ENCODE peak calls at places on chromosomes 11 and 22, in nine cellular contexts. E is GM23338; L is heart left ventricle; H is PC-3; A is foreskin keratinocyte; F is CD4-positive, CD25-positive, alpha-beta regulatory T cell; I is OCI-LY7; D is tibial artery; T is CD8-positive, alpha-beta T cell. Z is an unnamed sample.

GRCh38 chr22:19011075-19011474 is 75.0 kb upstream of the PRODH start:
- DNase-seq in L (no peak), H (peak; percentile 48), D (no peak), F (no peak), I (no peak), E (no peak), T (no peak), A (no peak), Z (no peak)

GRCh38 chr11:70305501-70305900 is 35.0 kb downstream of the PPFIA1 start:
- DNase-seq in F (no peak), I (no peak), D (no peak), H (peak; percentile 69), T (no peak), E (no peak), L (no peak), A (no peak), Z (no peak)

GRCh38 chr22:50268655-50269113 is 1.5 kb downstream of the MAPK11 start:
- DNase-seq in F (no peak), I (no peak), T (no peak), H (no peak), L (no peak), E (no peak), D (no peak), A (no peak), Z (no peak)

GRCh38 chr22:20970939-20971657 is 4.0 kb downstream of the AIFM3 start:
- DNase-seq in T (no peak), L (no peak), A (no peak), D (no peak), I (no peak), F (no peak), H (no peak), E (no peak), Z (no peak)

GRCh38 chr11:135074397-135074998 is 662.5 kb upstream of the B3GAT1 start:
- DNase-seq in I (no peak), E (peak; percentile 38), D (no peak), F (no peak), A (no peak), H (peak; percentile 16), L (no peak), T (no peak), Z (no peak)

GRCh38 chr11:43532046-43532445 is 148.5 kb upstream of the HSD17B12 start:
- DNase-seq in T (no peak), E (no peak), L (no peak), H (no peak), A (no peak), D (no peak), I (no peak), F (no peak), Z (no peak)

GRCh38 chr11:100748153-100748552 is 61.1 kb downstream of the ARHGAP42 start:
- DNase-seq in A (no peak), D (no peak), I (no peak), E (no peak), F (no peak), T (no peak), L (no peak), H (no peak), Z (no peak)

GRCh38 chr11:101126551-101127347 is 2.9 kb downstream of the PGR start:
- DNase-seq in F (no peak), A (no peak), L (peak; percentile 46), T (no peak), D (peak; percentile 83), I (no peak), H (no peak), E (peak; percentile 59), Z (no peak)

GRCh38 chr11:13765886-13766285 is 97.4 kb downstream of the FAR1 start:
- DNase-seq in D (no peak), A (no peak), I (no peak), T (no peak), E (no peak), H (no peak), L (no peak), F (no peak), Z (no peak)

GRCh38 chr11:19441752-19442553 is 201.2 kb upstream of the E2F8 start:
- DNase-seq in E (no peak), I (peak; percentile 49), F (no peak), D (no peak), T (no peak), L (peak; percentile 19), H (peak; percentile 95), A (peak; percentile 97), Z (peak; percentile 97)

GRCh38 chr11:47941907-47942558 is 38.3 kb upstream of the PTPRJ start:
- DNase-seq in I (no peak), A (no peak), F (no peak), T (no peak), L (peak; percentile 10), D (no peak), H (no peak), E (peak; percentile 26), Z (no peak)

GRCh38 chr11:772429-773390 is 4.6 kb downstream of the GATD1 start:
- DNase-seq in T (no peak), D (no peak), L (no peak), E (no peak), I (no peak), A (no peak), H (no peak), F (no peak), Z (no peak)

GRCh38 chr22:39439170-39439569 is 17.6 kb upstream of the MGAT3 start:
- DNase-seq in F (no peak), H (peak; percentile 58), L (no peak), E (no peak), T (no peak), I (no peak), D (no peak), A (peak; percentile 19), Z (no peak)

GRCh38 chr22:39287076-39287743 is 32.2 kb downstream of the RPL3 start:
- DNase-seq in F (no peak), A (no peak), D (no peak), H (no peak), L (no peak), T (no peak), I (peak; percentile 22), E (no peak), Z (no peak)

GRCh38 chr11:95592455-95592854 is 197.1 kb downstream of the FAM76B start:
- DNase-seq in A (no peak), H (no peak), D (peak; percentile 67), I (no peak), F (no peak), L (no peak), T (no peak), E (peak; percentile 54), Z (no peak)

GRCh38 chr22:43789452-43789851 is 22.7 kb downstream of the EFCAB6 start:
- DNase-seq in E (no peak), F (no peak), I (no peak), A (peak; percentile 77), D (no peak), L (peak; percentile 58), T (no peak), H (peak; percentile 70), Z (peak; percentile 94)

DNA sequence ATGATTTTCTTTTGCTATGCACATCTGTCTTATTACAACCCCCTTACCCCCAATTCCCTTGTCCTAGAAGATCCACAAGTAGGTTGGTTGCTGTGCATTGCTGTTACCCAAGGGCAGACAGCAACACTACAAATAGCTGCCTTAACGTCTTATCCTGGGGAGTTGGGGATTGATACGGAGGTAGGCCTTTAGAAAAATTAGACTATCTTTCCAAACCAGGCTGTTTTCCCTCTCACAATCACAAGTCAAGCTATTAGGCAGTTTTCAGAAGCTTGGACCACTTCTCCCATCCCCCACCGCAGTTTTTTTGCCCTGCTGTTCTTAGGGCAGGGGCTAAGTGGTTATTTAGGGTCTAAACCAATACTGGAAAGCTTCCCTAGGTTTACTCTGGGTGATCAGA is 2.8 kb upstream of the PHLDB1 start:
- DNase-seq in D (no peak), H (no peak), A (no peak), T (no peak), I (no peak), L (no peak), E (no peak), F (no peak), Z (no peak)
- H3K4me1 ChIP-seq in D (peaks cover 33% of the 10 kb centered on the region), H (peaks cover 5% of the 10 kb centered on the region), A (no peaks in the 10 kb centered on the region), T (peaks cover 11% of the 10 kb centered on the region), I (peaks cover 12% of the 10 kb centered on the region), L (peaks cover 13% of the 10 kb centered on the region), E (peaks cover 18% of the 10 kb centered on the region), F (peaks cover 22% of the 10 kb centered on the region), Z (peaks cover 16% of the 10 kb centered on the region)

DNA sequence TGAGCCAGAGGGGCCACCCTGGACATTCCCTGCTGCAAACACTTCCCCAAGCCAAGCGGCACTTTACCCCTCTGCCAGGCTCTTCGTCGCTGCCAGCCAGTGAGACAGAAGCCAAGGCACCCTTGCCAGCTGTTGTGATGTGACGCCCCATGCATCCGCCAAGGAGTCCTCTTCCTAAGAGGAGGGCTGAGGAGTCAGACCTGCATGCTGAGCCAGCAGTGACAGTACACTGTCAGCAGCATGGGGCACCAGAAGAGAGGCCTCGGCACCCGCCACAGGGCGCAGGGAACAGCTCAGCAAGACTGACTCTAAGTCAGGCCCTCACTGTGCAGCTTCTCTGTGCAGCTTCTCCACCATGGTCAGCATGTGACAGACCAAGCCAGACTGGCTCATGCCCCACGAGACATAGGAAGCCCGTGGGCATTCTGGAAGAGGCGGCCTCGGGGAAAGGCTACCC is 26.4 kb downstream of the VPS37C start:
- DNase-seq in A (no peak), I (no peak), L (no peak), F (no peak), T (no peak), H (no peak), E (no peak), D (peak; percentile 51), Z (no peak)
- H3K4me1 ChIP-seq in A (no peaks in the 10 kb centered on the region), I (peaks cover 7% of the 10 kb centered on the region), L (peaks cover 14% of the 10 kb centered on the region), F (peaks cover 5% of the 10 kb centered on the region), T (peaks cover 5% of the 10 kb centered on the region), H (peaks cover 9% of the 10 kb centered on the region), E (peaks cover 7% of the 10 kb centered on the region), D (peaks cover 17% of the 10 kb centered on the region), Z (peaks cover 7% of the 10 kb centered on the region)

GRCh38 chr11:86519064-86519911 is 144.6 kb downstream of the CCDC81 start:
- DNase-seq in E (no peak), F (no peak), L (peak; percentile 28), A (no peak), I (no peak), H (no peak), D (no peak), T (no peak), Z (no peak)
- H3K4me1 ChIP-seq in E (peaks cover 7% of the 10 kb centered on the region), F (no peaks in the 10 kb centered on the region), L (peaks cover 22% of the 10 kb centered on the region), A (peaks cover 44% of the 10 kb centered on the region), I (no peaks in the 10 kb centered on the region), H (peaks cover 32% of the 10 kb centered on the region), D (peaks cover 33% of the 10 kb centered on the region), T (no peaks in the 10 kb centered on the region), Z (peaks cover 37% of the 10 kb centered on the region)

GRCh38 chr11:35167451-35167954 is 28.5 kb downstream of the CD44 start:
- DNase-seq in T (no peak), H (no peak), E (no peak), D (peak; percentile 78), F (no peak), A (no peak), I (no peak), L (no peak), Z (no peak)

GRCh38 chr11:35166369-35167360 is 27.7 kb downstream of the CD44 start:
- DNase-seq in I (no peak), F (no peak), L (no peak), T (no peak), H (peak; percentile 98), E (no peak), A (peak; percentile 88), D (peak; percentile 80), Z (peak; percentile 98)

GRCh38 chr11:35170503-35170902 is 31.5 kb downstream of the CD44 start:
- DNase-seq in I (no peak), A (no peak), E (no peak), F (no peak), L (no peak), T (no peak), H (no peak), D (no peak), Z (no peak)

GRCh38 chr11:35169754-35170153 is 30.8 kb downstream of the CD44 start:
- DNase-seq in A (no peak), F (no peak), I (no peak), D (no peak), H (no peak), T (no peak), E (no peak), L (no peak), Z (no peak)

GRCh38 chr11:35168606-35169200 is 29.7 kb downstream of the CD44 start:
- DNase-seq in T (no peak), E (no peak), D (no peak), A (no peak), H (no peak), I (no peak), L (no peak), F (no peak), Z (no peak)
- H3K4me1 ChIP-seq in T (peaks cover 97% of the 10 kb centered on the region), E (peaks cover 19% of the 10 kb centered on the region), D (peaks cover 78% of the 10 kb centered on the region), A (peaks cover 79% of the 10 kb centered on the region), H (peaks cover 60% of the 10 kb centered on the region), I (peaks cover 45% of the 10 kb centered on the region), L (peaks cover 26% of the 10 kb centered on the region), F (peaks cover 97% of the 10 kb centered on the region), Z (peaks cover 69% of the 10 kb centered on the region)

Z was measured in mammary epithelial cell.